ENCODE peak calls at places on chromosomes 1 and 21, in six cellular contexts. C is astrocyte of the spinal cord, I is GM06990, H is left lung, B is K562, D is OCI-LY7. U is an unnamed sample.

GRCh38 chr21:45962531-45963224 is 18.9 kb upstream of the COL6A1 start:
- DNase-seq in C (no peak), I (no peak), H (no peak), B (no peak), D (no peak), U (no peak)

GRCh38 chr1:228099331-228099732 is 3.8 kb downstream of the C1orf35 start:
- DNase-seq in C (no peak), I (no peak), H (no peak), B (no peak), D (no peak), U (no peak)

GRCh38 chr1:99758073-99758511 is 8.3 kb downstream of the FRRS1 start:
- DNase-seq in C (no peak), I (peak; percentile 46), H (no peak), B (no peak), D (no peak), U (peak; percentile 65)

GRCh38 chr1:105317976-105318375 is 1568.3 kb downstream of the AMY1C start:
- DNase-seq in C (no peak), I (no peak), H (no peak), B (no peak), D (no peak), U (no peak)

GRCh38 chr1:20250346-20250989 is 40.2 kb upstream of the VWA5B1 start:
- DNase-seq in C (no peak), I (peak; percentile 18), H (no peak), B (no peak), D (no peak), U (peak; percentile 56)

GRCh38 chr1:211698161-211699026 is 23.0 kb upstream of the NEK2 start:
- DNase-seq in C (peak; percentile 52), I (peak; percentile 82), H (peak; percentile 86), B (peak; percentile 94), D (peak; percentile 75), U (peak; percentile 89)

GRCh38 chr1:232149302-232150201 is 480.4 kb downstream of the SIPA1L2 start:
- DNase-seq in C (peak; percentile 71), I (no peak), H (no peak), B (no peak), D (no peak), U (no peak)

GRCh38 chr1:224273651-224274050 is 56.3 kb downstream of the NVL start:
- DNase-seq in C (peak; percentile 61), I (no peak), H (no peak), B (no peak), D (no peak), U (no peak)

GRCh38 chr1:219812491-219813221 is 115.7 kb downstream of the SLC30A10 start:
- DNase-seq in C (peak; percentile 81), I (no peak), H (no peak), B (peak; percentile 73), D (peak; percentile 67), U (peak; percentile 71)

GRCh38 chr21:26116456-26117011 is 54.0 kb downstream of the APP start:
- DNase-seq in C (peak; percentile 58), I (no peak), H (no peak), B (no peak), D (no peak), U (no peak)

GRCh38 chr1:209755926-209756607 is at the start of gene TRAF3IP3:
- DNase-seq in C (no peak), I (peak; percentile 69), H (peak; percentile 66), B (no peak), D (peak; percentile 86), U (peak; percentile 93)

GRCh38 chr1:93630168-93630567 is 51.5 kb downstream of the BCAR3 start:
- DNase-seq in C (no peak), I (no peak), H (no peak), B (no peak), D (no peak), U (no peak)

GRCh38 chr1:195188821-195189220 is 1419.4 kb downstream of the KCNT2 start:
- DNase-seq in C (peak; percentile 22), I (no peak), H (no peak), B (no peak), D (no peak), U (no peak)

GRCh38 chr1:175927944-175928343 is 184.5 kb upstream of the TNR start:
- DNase-seq in C (no peak), I (no peak), H (no peak), B (no peak), D (no peak), U (no peak)
- TF ChIP-seq CTCF in C (no peak), I (no peak), H (no peak), B (no peak), D (no peak), U (no peak)

GRCh38 chr1:11229178-11229577 is 33.2 kb downstream of the MTOR start:
- DNase-seq in C (no peak), I (no peak), H (no peak), B (no peak), D (peak; percentile 59), U (no peak)
- H3K4me3 ChIP-seq in C (no peak overlapping the region), I (no peak overlapping the region), H (no peak overlapping the region), B (no peak overlapping the region), D (peak overlapping the region; percentile 8), U (no peak overlapping the region)

GRCh38 chr1:193113992-193114332 is 7.9 kb upstream of the CDC73 start:
- DNase-seq in C (no peak), I (no peak), H (no peak), B (no peak), D (no peak), U (no peak)

GRCh38 chr1:193115629-193116227 is 6.1 kb upstream of the CDC73 start:
- DNase-seq in C (peak; percentile 98), I (no peak), H (no peak), B (peak; percentile 35), D (no peak), U (no peak)

GRCh38 chr1:193113258-193113991 is 8.2 kb upstream of the GLRX2 start:
- DNase-seq in C (no peak), I (no peak), H (no peak), B (peak; percentile 23), D (no peak), U (no peak)

GRCh38 chr1:193111641-193112090 is 6.5 kb upstream of the GLRX2 start:
- DNase-seq in C (peak; percentile 77), I (no peak), H (peak; percentile 76), B (no peak), D (no peak), U (no peak)

GRCh38 chr1:193114485-193115095 is 7.2 kb upstream of the CDC73 start:
- DNase-seq in C (no peak), I (no peak), H (no peak), B (no peak), D (no peak), U (no peak)
- TF ChIP-seq CTCF in C (no peak), I (no peak), H (no peak), B (no peak), D (no peak), U (no peak)

DNA sequence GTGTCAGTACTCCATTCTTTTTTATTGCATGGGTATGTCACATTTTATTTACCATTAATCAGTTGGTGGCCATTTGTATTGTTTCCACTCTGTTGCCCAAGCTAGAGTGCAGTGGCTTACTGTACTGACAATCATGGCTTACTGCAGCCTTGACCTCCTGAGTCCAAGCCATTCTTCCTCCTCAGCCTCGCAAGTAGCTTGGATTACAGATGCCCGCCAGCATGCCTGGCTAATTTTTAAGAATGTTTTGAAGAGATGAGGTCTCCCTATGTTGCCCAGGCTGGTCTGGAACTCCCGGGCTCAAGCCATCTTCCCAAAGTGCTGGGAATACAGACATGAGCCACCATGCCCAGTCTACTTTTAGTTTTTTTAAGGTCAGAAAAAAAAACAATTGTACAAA is 813 bp upstream of the SFT2D2 start:
- DNase-seq in C (no peak), I (no peak), H (no peak), B (no peak), D (peak; percentile 4), U (peak; percentile 21)
- H3K4me3 ChIP-seq in C (no peak overlapping the region), I (no peak overlapping the region), H (peak overlapping the region; percentile 97), B (no peak overlapping the region), D (peak overlapping the region; percentile 95), U (peak overlapping the region; percentile 97)

DNA sequence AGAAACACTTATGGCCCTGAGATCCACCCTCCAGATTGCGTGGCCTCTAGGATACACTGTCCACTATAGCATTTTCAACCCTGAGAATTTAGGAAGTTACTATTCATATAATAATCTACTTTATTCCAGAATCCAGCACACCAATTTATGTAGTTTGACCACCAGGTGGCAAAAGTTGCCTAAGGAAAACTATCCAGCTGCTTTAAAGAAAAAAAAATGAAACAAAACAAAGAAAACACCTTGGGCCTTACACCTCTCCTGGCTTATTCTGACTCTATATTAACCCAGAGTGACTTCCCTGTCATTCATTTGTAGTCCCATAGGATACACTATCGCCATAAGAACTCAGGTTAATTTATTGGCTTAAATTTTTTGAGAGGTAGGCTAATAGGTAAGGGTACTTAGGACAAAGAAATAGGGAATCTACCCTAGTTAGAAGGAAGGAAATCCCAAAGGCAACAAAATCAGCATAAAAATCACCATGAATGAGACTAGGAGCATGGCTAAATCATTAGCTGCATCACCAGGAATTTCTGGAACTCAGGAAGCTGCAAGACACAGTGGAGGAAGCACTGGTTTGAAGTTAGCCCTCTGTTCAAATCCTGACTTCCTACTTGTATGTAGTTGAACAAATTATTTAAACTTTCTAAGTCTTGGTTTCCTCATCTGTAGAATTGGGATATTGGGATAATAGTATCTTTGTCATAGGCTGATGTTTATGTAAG is 107.5 kb downstream of the SPAG17 start:
- DNase-seq in C (peak; percentile 41), I (no peak), H (no peak), B (no peak), D (no peak), U (peak; percentile 24)
- TF ChIP-seq CTCF in C (peak; percentile 54), I (no peak), H (peak; percentile 24), B (peak; percentile 60), D (peak; percentile 57), U (peak; percentile 8)

DNA sequence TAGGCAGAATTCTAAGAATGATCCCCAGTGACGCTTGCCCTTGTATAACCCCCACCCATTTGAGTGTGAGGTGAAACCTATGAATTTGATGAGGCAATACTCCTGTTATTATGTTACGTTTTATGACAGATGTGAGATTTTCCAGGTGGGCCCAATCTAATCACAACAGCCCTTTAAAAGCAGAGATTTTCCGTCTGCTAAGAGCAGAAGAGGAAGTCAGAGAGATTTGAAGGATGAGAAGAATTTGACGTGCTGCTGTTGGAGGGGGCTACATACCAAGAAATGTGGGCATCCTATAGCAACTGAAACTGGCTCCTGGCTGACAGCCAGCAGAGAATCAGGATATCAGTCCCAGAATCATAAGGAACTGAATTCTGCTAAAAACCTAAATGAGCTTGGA is 2.4 kb upstream of the SLC19A2 start:
- DNase-seq in C (no peak), I (no peak), H (no peak), B (no peak), D (no peak), U (no peak)
- H3K4me3 ChIP-seq in C (no peak overlapping the region), I (no peak overlapping the region), H (no peak overlapping the region), B (no peak overlapping the region), D (no peak overlapping the region), U (no peak overlapping the region)

GRCh38 chr21:40719615-40720014 is 127.3 kb downstream of the DSCAM start:
- DNase-seq in C (no peak), I (no peak), H (no peak), B (no peak), D (no peak), U (no peak)
- TF ChIP-seq CTCF in C (no peak), I (no peak), H (no peak), B (no peak), D (no peak), U (no peak)

U was measured in GM12865.